ENCODE peak calls at places on chromosomes 7 and 10, in four cellular contexts. One of them, this sample, is unnamed.

GRCh38 chr7:12653127-12653917 is 34.1 kb upstream of the ARL4A start:
- DNase-seq in coronary artery: no peak
- DNase-seq in spleen: no peak
- DNase-seq in GM23338: no peak
- DNase-seq in this sample: no peak

GRCh38 chr10:112919721-112920120 is 30.3 kb upstream of the TCF7L2 start:
- DNase-seq in coronary artery: no peak
- DNase-seq in spleen: no peak
- DNase-seq in GM23338: no peak
- DNase-seq in this sample: no peak

GRCh38 chr7:29795696-29796095 is 10.6 kb upstream of the WIPF3 start:
- DNase-seq in coronary artery: no peak
- DNase-seq in spleen: no peak
- DNase-seq in GM23338: no peak
- DNase-seq in this sample: no peak

GRCh38 chr10:124221356-124222297 is 128.2 kb upstream of the CHST15 start:
- DNase-seq in coronary artery: no peak
- DNase-seq in spleen: no peak
- DNase-seq in GM23338: no peak
- DNase-seq in this sample: peak; percentile 74

GRCh38 chr7:46076527-46076926 is 155.5 kb upstream of the IGFBP3 start:
- DNase-seq in coronary artery: no peak
- DNase-seq in spleen: no peak
- DNase-seq in GM23338: no peak
- DNase-seq in this sample: no peak

GRCh38 chr10:6586501-6586900 is 6.4 kb upstream of the PRKCQ start:
- DNase-seq in coronary artery: no peak
- DNase-seq in spleen: no peak
- DNase-seq in GM23338: no peak
- DNase-seq in this sample: no peak

GRCh38 chr10:31905586-31905985 is 23.0 kb downstream of the ARHGAP12 start:
- DNase-seq in coronary artery: no peak
- DNase-seq in spleen: no peak
- DNase-seq in GM23338: no peak
- DNase-seq in this sample: no peak

GRCh38 chr10:70558871-70559810 is 43.4 kb downstream of the PRF1 start:
- DNase-seq in coronary artery: no peak
- DNase-seq in spleen: peak; percentile 78
- DNase-seq in GM23338: peak; percentile 75
- DNase-seq in this sample: peak; percentile 84

GRCh38 chr10:20970044-20970443 is 72.9 kb upstream of the NEBL start:
- DNase-seq in coronary artery: no peak
- DNase-seq in spleen: no peak
- DNase-seq in GM23338: no peak
- DNase-seq in this sample: no peak

GRCh38 chr7:32243891-32244290 is 173.7 kb upstream of the PDE1C start:
- DNase-seq in coronary artery: peak; percentile 9
- DNase-seq in spleen: no peak
- DNase-seq in GM23338: no peak
- DNase-seq in this sample: no peak

GRCh38 chr7:32241636-32242035 is 171.4 kb upstream of the PDE1C start:
- DNase-seq in coronary artery: peak; percentile 14
- DNase-seq in spleen: no peak
- DNase-seq in GM23338: no peak
- DNase-seq in this sample: no peak

GRCh38 chr7:32239764-32240163 is 169.6 kb upstream of the PDE1C start:
- DNase-seq in coronary artery: peak; percentile 19
- DNase-seq in spleen: no peak
- DNase-seq in GM23338: no peak
- DNase-seq in this sample: no peak

GRCh38 chr7:32244806-32245345 is 174.7 kb upstream of the PDE1C start:
- DNase-seq in coronary artery: no peak
- DNase-seq in spleen: no peak
- DNase-seq in GM23338: no peak
- DNase-seq in this sample: no peak

DNA sequence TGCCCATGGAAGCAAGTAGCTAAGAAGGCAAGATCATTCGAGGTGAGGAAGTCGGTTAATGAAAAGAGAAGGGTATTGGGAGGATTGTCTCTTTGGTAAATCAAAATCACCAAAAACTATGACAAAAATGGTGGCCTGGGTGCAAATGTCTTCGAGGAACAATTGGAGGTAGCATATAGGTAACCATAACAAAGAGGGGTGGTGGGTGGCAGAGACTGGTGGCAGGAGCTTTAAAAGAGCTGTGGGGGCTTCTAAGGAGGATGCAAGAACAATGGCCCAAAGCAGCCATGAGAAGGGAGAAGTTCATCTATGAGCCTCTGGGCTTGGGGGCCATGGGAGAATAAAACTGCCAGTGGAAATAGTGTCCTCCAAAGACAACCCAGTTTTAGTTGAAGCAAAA is 172.2 kb upstream of the PDE1C start:
- DNase-seq in coronary artery: peak; percentile 55
- DNase-seq in spleen: no peak
- DNase-seq in GM23338: no peak
- DNase-seq in this sample: no peak
- TF ChIP-seq CTCF in coronary artery: no peak
- TF ChIP-seq CTCF in spleen: no peak
- TF ChIP-seq CTCF in GM23338: no peak
- TF ChIP-seq CTCF in this sample: no peak

GRCh38 chr7:85830982-85831381 is 644.1 kb upstream of the SEMA3D start:
- DNase-seq in coronary artery: no peak
- DNase-seq in spleen: no peak
- DNase-seq in GM23338: no peak
- DNase-seq in this sample: no peak

GRCh38 chr7:85828654-85829053 is 641.8 kb upstream of the SEMA3D start:
- DNase-seq in coronary artery: no peak
- DNase-seq in spleen: no peak
- DNase-seq in GM23338: no peak
- DNase-seq in this sample: no peak

GRCh38 chr7:85833071-85833470 is 646.2 kb upstream of the SEMA3D start:
- DNase-seq in coronary artery: no peak
- DNase-seq in spleen: no peak
- DNase-seq in GM23338: no peak
- DNase-seq in this sample: no peak

GRCh38 chr7:85829176-85829575 is 642.3 kb upstream of the SEMA3D start:
- DNase-seq in coronary artery: no peak
- DNase-seq in spleen: no peak
- DNase-seq in GM23338: no peak
- DNase-seq in this sample: no peak

GRCh38 chr7:85829817-85830432 is 643.1 kb upstream of the SEMA3D start:
- DNase-seq in coronary artery: no peak
- DNase-seq in spleen: no peak
- DNase-seq in GM23338: no peak
- DNase-seq in this sample: no peak
- TF ChIP-seq CTCF in coronary artery: no peak
- TF ChIP-seq CTCF in spleen: no peak
- TF ChIP-seq CTCF in GM23338: peak; percentile 55
- TF ChIP-seq CTCF in this sample: no peak

GRCh38 chr10:95261926-95262325 is 28.9 kb downstream of the PDLIM1 start:
- DNase-seq in coronary artery: no peak
- DNase-seq in spleen: no peak
- DNase-seq in GM23338: no peak
- DNase-seq in this sample: no peak

GRCh38 chr10:95262763-95263518 is 27.9 kb downstream of the PDLIM1 start:
- DNase-seq in coronary artery: no peak
- DNase-seq in spleen: no peak
- DNase-seq in GM23338: no peak
- DNase-seq in this sample: no peak

GRCh38 chr10:95260909-95261552 is 29.8 kb downstream of the PDLIM1 start:
- DNase-seq in coronary artery: no peak
- DNase-seq in spleen: no peak
- DNase-seq in GM23338: no peak
- DNase-seq in this sample: no peak

GRCh38 chr10:95257849-95258248 is 33.0 kb downstream of the PDLIM1 start:
- DNase-seq in coronary artery: no peak
- DNase-seq in spleen: no peak
- DNase-seq in GM23338: no peak
- DNase-seq in this sample: no peak

DNA sequence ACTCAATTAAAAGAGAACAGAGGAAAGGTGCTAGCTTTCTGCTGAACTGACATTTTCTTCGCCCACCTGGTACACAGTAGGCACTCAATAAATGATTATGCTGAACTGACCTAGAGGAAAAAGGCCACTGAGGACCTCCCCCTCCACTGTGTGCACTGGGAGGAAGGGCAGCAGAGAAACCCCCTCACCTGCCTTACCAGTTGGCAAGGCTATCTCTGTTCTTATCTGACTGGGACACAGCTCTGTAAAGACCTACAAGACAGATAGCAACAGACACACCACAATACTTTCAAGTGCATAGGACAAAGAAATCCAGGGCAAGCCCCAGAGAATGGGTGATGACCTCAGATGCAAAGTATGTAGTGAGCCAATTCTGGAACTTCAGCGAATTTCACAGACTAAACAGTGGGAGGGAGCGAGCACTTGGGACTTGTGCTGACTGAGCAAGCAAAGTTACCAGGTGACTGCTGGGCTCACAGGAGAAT is 30.4 kb downstream of the PDLIM1 start:
- DNase-seq in coronary artery: no peak
- DNase-seq in spleen: no peak
- DNase-seq in GM23338: no peak
- DNase-seq in this sample: peak; percentile 19
- TF ChIP-seq CTCF in coronary artery: no peak
- TF ChIP-seq CTCF in spleen: no peak
- TF ChIP-seq CTCF in GM23338: no peak
- TF ChIP-seq CTCF in this sample: no peak

DNA sequence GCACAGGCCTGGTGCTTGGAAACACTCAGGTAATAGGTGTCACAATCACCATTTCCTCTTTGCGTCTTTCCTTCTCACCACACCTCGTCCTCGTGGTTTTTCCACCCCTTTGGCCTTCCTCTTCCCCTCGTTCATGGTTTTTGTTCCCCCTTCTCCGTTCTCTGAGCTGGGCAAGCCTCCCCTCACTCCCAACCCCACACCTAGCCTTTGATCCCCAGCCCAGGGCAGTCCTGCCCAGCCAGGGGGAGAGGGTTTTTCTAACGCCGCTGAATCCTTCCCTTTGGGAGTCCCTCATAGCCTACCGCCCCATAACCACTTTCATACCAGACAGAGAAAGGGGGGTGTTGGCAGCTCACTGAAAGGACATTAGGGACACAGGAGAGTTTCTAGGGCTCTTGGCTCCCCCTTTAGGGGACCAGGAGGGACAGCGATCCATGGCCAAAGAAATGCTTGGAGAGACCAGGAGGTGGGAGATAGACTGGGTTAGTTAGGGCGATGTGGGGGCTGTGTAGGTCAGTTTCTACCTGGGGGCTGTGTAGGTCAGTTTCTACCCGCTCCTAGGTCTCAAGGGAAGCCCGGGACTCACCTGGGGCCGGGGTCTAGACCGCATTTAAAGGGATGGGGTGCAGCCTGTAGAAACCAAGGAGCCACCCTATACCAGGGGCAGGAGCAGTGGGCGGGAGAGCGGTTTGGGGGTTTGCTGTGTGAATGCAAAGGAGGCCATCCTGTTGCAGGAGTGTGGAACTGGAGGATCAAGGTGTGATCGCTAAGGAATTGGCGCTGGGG is 1.4 kb downstream of the EPHB4 start:
- DNase-seq in coronary artery: no peak
- DNase-seq in spleen: no peak
- DNase-seq in GM23338: peak; percentile 56
- DNase-seq in this sample: peak; percentile 29
- TF ChIP-seq CTCF in coronary artery: no peak
- TF ChIP-seq CTCF in spleen: no peak
- TF ChIP-seq CTCF in GM23338: peak; percentile 32
- TF ChIP-seq CTCF in this sample: no peak

GRCh38 chr10:74234569-74234968 is 83.5 kb downstream of the ADK start:
- DNase-seq in coronary artery: no peak
- DNase-seq in spleen: no peak
- DNase-seq in GM23338: no peak
- DNase-seq in this sample: no peak
- TF ChIP-seq CTCF in coronary artery: no peak
- TF ChIP-seq CTCF in spleen: peak; percentile 49
- TF ChIP-seq CTCF in GM23338: peak; percentile 47
- TF ChIP-seq CTCF in this sample: peak; percentile 39

DNA sequence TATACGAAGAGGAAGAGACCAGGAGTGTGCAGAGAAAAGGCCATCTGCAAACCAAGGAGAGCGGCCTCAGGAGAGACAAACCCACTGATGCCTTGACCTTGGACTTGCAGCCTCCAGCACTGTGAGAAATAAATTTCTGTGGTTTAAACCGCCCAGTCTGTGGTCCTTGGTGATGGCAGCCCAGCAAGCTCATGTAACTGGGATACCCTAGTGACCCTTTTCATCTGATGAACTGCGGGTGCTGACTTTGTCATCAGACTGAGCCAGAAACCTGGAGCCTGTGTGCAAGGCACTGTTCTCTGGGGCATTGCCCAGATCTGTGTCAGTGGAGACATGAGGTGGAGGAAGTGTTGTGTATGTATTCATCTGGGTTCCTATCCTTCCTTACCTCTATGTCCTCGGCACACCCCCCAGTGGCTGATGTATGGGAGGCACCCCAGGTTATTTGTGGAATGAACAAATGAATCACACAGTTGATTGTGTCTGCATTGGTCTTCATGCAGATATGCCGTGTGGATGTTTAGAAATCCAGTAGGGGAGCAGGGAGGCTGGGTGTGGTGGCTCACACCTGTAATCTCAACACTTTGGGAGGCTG is 64.5 kb upstream of the BTBD16 start:
- DNase-seq in coronary artery: no peak
- DNase-seq in spleen: no peak
- DNase-seq in GM23338: no peak
- DNase-seq in this sample: no peak
- TF ChIP-seq CTCF in coronary artery: no peak
- TF ChIP-seq CTCF in spleen: no peak
- TF ChIP-seq CTCF in GM23338: peak; percentile 25
- TF ChIP-seq CTCF in this sample: no peak

This sample was measured in GM13977.